ENCODE peak calls at places on chromosomes 3 and 15, in nine cellular contexts. Y is NCI-H82; C is T-cell; M is stimulated activated CD4-positive, alpha-beta T cell treated with anti-CD3 and anti-CD28 coated beads, Interleukin-15, amount 100 ng/mL, for 1 hour; J is HEK293T; L is head of caudate nucleus; B is right cardiac atrium; G is GM23248; A is caudate nucleus. V is an unnamed sample.
A peak's percentile ranks its signal among the peaks of the same experiment; 100 is the strongest.

GRCh38 chr3:113249111-113249510 is 37.8 kb downstream of the BOC start:
- DNase-seq in Y (peak; percentile 55), C (no peak), M (no peak), J (no peak), L (no peak), B (no peak), G (peak; percentile 96), A (peak; percentile 56), V (no peak)

GRCh38 chr3:181329024-181329423 is 339.5 kb upstream of the DNAJC19 start:
- DNase-seq in Y (peak; percentile 83), C (no peak), M (no peak), J (peak; percentile 21), L (no peak), B (no peak), G (no peak), A (no peak), V (no peak)

GRCh38 chr3:122957707-122958210 is 69.8 kb downstream of the SEMA5B start:
- DNase-seq in Y (no peak), C (no peak), M (no peak), J (no peak), L (no peak), B (peak; percentile 68), G (no peak), A (no peak), V (no peak)

GRCh38 chr3:194101592-194102432 is 34.1 kb upstream of the HES1 start:
- DNase-seq in Y (no peak), C (no peak), M (no peak), J (no peak), L (no peak), B (no peak), G (no peak), A (no peak), V (no peak)

GRCh38 chr3:113251817-113252216 is 40.5 kb downstream of the BOC start:
- DNase-seq in Y (peak; percentile 17), C (no peak), M (no peak), J (no peak), L (no peak), B (no peak), G (no peak), A (no peak), V (no peak)

GRCh38 chr3:149179225-149179624 is 42.4 kb downstream of the CP start:
- DNase-seq in Y (no peak), C (no peak), M (no peak), J (no peak), L (no peak), B (no peak), G (peak; percentile 80), A (no peak), V (no peak)

GRCh38 chr3:16841354-16841753 is 43.4 kb upstream of the PLCL2 start:
- DNase-seq in Y (no peak), C (no peak), M (no peak), J (no peak), L (no peak), B (no peak), G (no peak), A (no peak), V (no peak)

GRCh38 chr3:11774296-11774877 is 72.3 kb downstream of the TAMM41 start:
- DNase-seq in Y (peak; percentile 83), C (no peak), M (no peak), J (peak; percentile 76), L (no peak), B (no peak), G (peak; percentile 56), A (no peak), V (peak; percentile 76)

GRCh38 chr3:142269777-142270176 is 44.4 kb upstream of the GK5 start:
- DNase-seq in Y (no peak), C (no peak), M (no peak), J (no peak), L (no peak), B (no peak), G (peak; percentile 13), A (no peak), V (no peak)

GRCh38 chr3:147360936-147361670 is 45.2 kb downstream of the ZIC4 start:
- DNase-seq in Y (no peak), C (no peak), M (no peak), J (peak; percentile 19), L (no peak), B (no peak), G (peak; percentile 44), A (peak; percentile 67), V (no peak)

GRCh38 chr3:152595975-152596832 is 238.7 kb upstream of the P2RY1 start:
- DNase-seq in Y (peak; percentile 70), C (no peak), M (no peak), J (no peak), L (no peak), B (peak; percentile 17), G (peak; percentile 68), A (no peak), V (peak; percentile 31)

GRCh38 chr15:63500265-63501250 is 3.8 kb upstream of the USP3 start:
- DNase-seq in Y (no peak), C (no peak), M (no peak), J (no peak), L (no peak), B (no peak), G (no peak), A (no peak), V (no peak)